ENCODE peak calls at places on chromosomes 11 and 22, in six cellular contexts. Y is glutamatergic neuron, I is HFFc6, H is nephron progenitor cell, N is breast epithelium, P is colonic mucosa. A is an unnamed sample.
A peak's percentile ranks its signal among the peaks of the same experiment; 100 is the strongest.

GRCh38 chr11:34564406-34564805 is 50.8 kb upstream of the ELF5 start:
- DNase-seq in H (no peak), I (no peak), P (no peak), Y (no peak), N (no peak), A (peak; percentile 44)

GRCh38 chr11:78460468-78460867 is 42.8 kb upstream of the GAB2 start:
- DNase-seq in N (no peak), I (peak; percentile 37), Y (no peak), H (no peak), P (no peak), A (no peak)

GRCh38 chr11:43723617-43724016 is 43.1 kb downstream of the HSD17B12 start:
- DNase-seq in H (no peak), N (no peak), I (no peak), Y (no peak), P (no peak), A (no peak)

GRCh38 chr11:110087820-110088534 is 5.2 kb upstream of the ZC3H12C start:
- DNase-seq in Y (no peak), P (no peak), I (peak; percentile 53), H (no peak), N (no peak), A (no peak)

GRCh38 chr11:18540207-18541009 is 13.7 kb upstream of the TSG101 start:
- DNase-seq in I (peak; percentile 21), Y (no peak), P (no peak), H (no peak), N (no peak), A (no peak)

GRCh38 chr22:41523464-41524221 is 20.6 kb downstream of the POLR3H start:
- DNase-seq in I (peak; percentile 51), P (no peak), Y (no peak), H (no peak), N (no peak), A (no peak)

GRCh38 chr11:128582496-128583366 is 4.6 kb downstream of the ETS1 start:
- DNase-seq in N (peak; percentile 61), Y (no peak), I (peak; percentile 92), H (peak; percentile 44), P (no peak), A (no peak)

GRCh38 chr22:19176175-19176630 is 2.3 kb downstream of the SLC25A1 start:
- DNase-seq in P (no peak), H (peak; percentile 26), I (no peak), Y (no peak), N (no peak), A (no peak)

GRCh38 chr11:110734790-110735189 is 22.6 kb upstream of the ARHGAP20 start:
- DNase-seq in Y (no peak), P (no peak), I (no peak), N (no peak), H (no peak), A (no peak)

GRCh38 chr11:113174862-113175261 is 139.5 kb upstream of the TTC12 start:
- DNase-seq in P (no peak), N (no peak), Y (no peak), H (no peak), I (no peak), A (no peak)

GRCh38 chr22:25130462-25130861 is 69.2 kb upstream of the CRYBB3 start:
- DNase-seq in H (no peak), I (no peak), Y (no peak), N (no peak), P (peak; percentile 52), A (no peak)

GRCh38 chr11:126352934-126353801 is 2.3 kb upstream of the ST3GAL4 start:
- DNase-seq in I (peak; percentile 81), P (no peak), N (no peak), Y (no peak), H (no peak), A (no peak)

GRCh38 chr22:38452373-38453064 is 2.5 kb downstream of the KCNJ4 start:
- DNase-seq in H (no peak), I (no peak), P (no peak), Y (peak; percentile 44), N (no peak), A (no peak)

GRCh38 chr22:29351042-29351441 is 35.5 kb upstream of the RASL10A start:
- DNase-seq in H (no peak), P (peak; percentile 40), N (no peak), Y (peak; percentile 0), I (no peak), A (no peak)

GRCh38 chr22:25853078-25853477 is 111.1 kb downstream of the MYO18B start:
- DNase-seq in H (no peak), N (no peak), Y (no peak), I (no peak), P (no peak), A (no peak)

GRCh38 chr11:43548921-43549320 is 131.6 kb upstream of the HSD17B12 start:
- DNase-seq in H (no peak), Y (no peak), P (no peak), N (no peak), I (no peak), A (no peak)